ENCODE peak calls at places on chromosomes 16 and 17, in nine cellular contexts. W is activated T-helper 2 cell treated with anti-CD3 and anti-CD28 coated beads, Interferon-gamma antibody, Interleukin-2, Interleukin-4, amounts not matched to agents 10 μg/mL and 5 μg/mL and 100 μg/mL, durations not matched to agents 14 hours and 24 hours and 36 hours; R is Right ventricle myocardium superior; D is AG09319; E is C1 segment of cervical spinal cord; L is T-cell; X is left lung; Q is activated CD4-positive, alpha-beta T cell treated with anti-CD3 and anti-CD28 coated beads for 1 hour; H is body of pancreas. G is an unnamed sample.

GRCh38 chr17:50452627-50453300 is 15.9 kb downstream of the CHAD start:
- DNase-seq in W (no peak), R (no peak), D (no peak), E (no peak), L (no peak), X (no peak), Q (no peak), H (no peak), G (no peak)

GRCh38 chr17:17749921-17750320 is 68.7 kb downstream of the RAI1 start:
- DNase-seq in W (peak), R (no peak), D (no peak), E (peak), L (peak), X (no peak), Q (peak), H (peak), G (peak)

GRCh38 chr17:2302740-2303277 is 776 bp downstream of the SMG6 start:
- DNase-seq in W (no peak), R (no peak), D (no peak), E (no peak), L (no peak), X (no peak), Q (no peak), H (no peak), G (no peak)

GRCh38 chr17:63911657-63912100 is 621 bp upstream of the CSHL1 start:
- DNase-seq in W (peak), R (no peak), D (no peak), E (no peak), L (peak), X (no peak), Q (peak), H (peak), G (peak)

GRCh38 chr16:81623365-81624102 is 155.6 kb upstream of the PLCG2 start:
- DNase-seq in W (peak), R (no peak), D (no peak), E (no peak), L (peak), X (no peak), Q (peak), H (peak), G (peak)

GRCh38 chr17:32786169-32786568 is 90.8 kb downstream of the MYO1D start:
- DNase-seq in W (no peak), R (no peak), D (no peak), E (no peak), L (no peak), X (no peak), Q (no peak), H (no peak), G (no peak)

GRCh38 chr17:37742762-37743611 is 1.9 kb downstream of the HNF1B start:
- DNase-seq in W (no peak), R (no peak), D (no peak), E (no peak), L (peak), X (peak), Q (no peak), H (peak), G (no peak)

GRCh38 chr17:81426676-81427445 is 31.6 kb downstream of the BAHCC1 start:
- DNase-seq in W (no peak), R (peak), D (no peak), E (peak), L (no peak), X (no peak), Q (no peak), H (no peak), G (no peak)

GRCh38 chr17:37220609-37220953 is 155.2 kb upstream of the C17orf78 start:
- DNase-seq in W (peak), R (no peak), D (no peak), E (no peak), L (peak), X (no peak), Q (no peak), H (no peak), G (no peak)

GRCh38 chr17:50330151-50330753 is 15.7 kb upstream of the XYLT2 start:
- DNase-seq in W (no peak), R (no peak), D (no peak), E (no peak), L (no peak), X (no peak), Q (no peak), H (no peak), G (no peak)

GRCh38 chr16:89489040-89489721 is 1.2 kb downstream of the ANKRD11 start:
- DNase-seq in W (peak), R (peak), D (peak), E (peak), L (peak), X (peak), Q (peak), H (peak), G (peak)

GRCh38 chr17:40554646-40555295 is 10.5 kb downstream of the CCR7 start:
- DNase-seq in W (peak), R (no peak), D (no peak), E (no peak), L (no peak), X (no peak), Q (no peak), H (no peak), G (peak)

GRCh38 chr17:16924701-16925440 is 47.0 kb downstream of the TNFRSF13B start:
- DNase-seq in W (no peak), R (no peak), D (no peak), E (no peak), L (no peak), X (peak), Q (no peak), H (no peak), G (no peak)

GRCh38 chr17:32660496-32660895 is 173.7 kb downstream of the CDK5R1 start:
- DNase-seq in W (no peak), R (no peak), D (no peak), E (no peak), L (no peak), X (no peak), Q (no peak), H (no peak), G (no peak)

GRCh38 chr17:4899341-4900230 is at the start of gene C17orf107:
- DNase-seq in W (peak), R (peak), D (peak), E (no peak), L (peak), X (peak), Q (peak), H (peak), G (no peak)

GRCh38 chr17:39939588-39940419 is 12.3 kb downstream of the LRRC3C start:
- DNase-seq in W (peak), R (no peak), D (no peak), E (no peak), L (peak), X (no peak), Q (no peak), H (no peak), G (peak)

GRCh38 chr17:56289321-56289720 is 136.0 kb downstream of the ANKFN1 start:
- DNase-seq in W (no peak), R (no peak), D (no peak), E (no peak), L (no peak), X (no peak), Q (no peak), H (no peak), G (no peak)

GRCh38 chr17:38706625-38707298 is 1.7 kb downstream of the MLLT6 start:
- DNase-seq in W (no peak), R (no peak), D (no peak), E (no peak), L (peak), X (no peak), Q (no peak), H (no peak), G (no peak)

GRCh38 chr16:28975158-28975603 is 603 bp downstream of the SPNS1 start:
- DNase-seq in W (no peak), R (no peak), D (no peak), E (no peak), L (no peak), X (peak), Q (no peak), H (no peak), G (peak)

GRCh38 chr16:31093132-31093703 is 1.4 kb downstream of the VKORC1 start:
- DNase-seq in W (no peak), R (no peak), D (no peak), E (peak), L (no peak), X (no peak), Q (no peak), H (no peak), G (peak)

GRCh38 chr17:45261577-45262515 is at the start of gene SPATA32:
- DNase-seq in W (peak), R (peak), D (no peak), E (no peak), L (peak), X (peak), Q (peak), H (peak), G (no peak)

GRCh38 chr17:78640700-78641099 is 63.5 kb upstream of the DNAH17 start:
- DNase-seq in W (no peak), R (no peak), D (no peak), E (no peak), L (no peak), X (no peak), Q (no peak), H (no peak), G (no peak)

GRCh38 chr16:68921654-68922053 is 78.3 kb downstream of the TANGO6 start:
- DNase-seq in W (no peak), R (no peak), D (no peak), E (no peak), L (no peak), X (no peak), Q (no peak), H (no peak), G (no peak)

GRCh38 chr17:82238562-82239201 is 9.8 kb downstream of the SLC16A3 start:
- DNase-seq in W (peak), R (peak), D (no peak), E (no peak), L (peak), X (peak), Q (peak), H (no peak), G (peak)

GRCh38 chr17:58323420-58324408 is 4.9 kb downstream of the TSPOAP1 start:
- DNase-seq in W (no peak), R (peak), D (no peak), E (no peak), L (no peak), X (peak), Q (no peak), H (no peak), G (no peak)

GRCh38 chr17:18919963-18920362 is 32.0 kb upstream of the SLC5A10 start:
- DNase-seq in W (no peak), R (no peak), D (no peak), E (no peak), L (no peak), X (no peak), Q (no peak), H (no peak), G (no peak)

GRCh38 chr17:8237886-8238285 is 10.0 kb downstream of the CTC1 start:
- DNase-seq in W (no peak), R (no peak), D (no peak), E (no peak), L (no peak), X (no peak), Q (no peak), H (no peak), G (no peak)

GRCh38 chr17:33992113-33992512 is 263.0 kb upstream of the CCL2 start:
- DNase-seq in W (no peak), R (no peak), D (no peak), E (no peak), L (no peak), X (no peak), Q (no peak), H (no peak), G (no peak)

GRCh38 chr16:68792465-68793324 is 50.6 kb upstream of the TANGO6 start:
- DNase-seq in W (no peak), R (no peak), D (no peak), E (no peak), L (no peak), X (no peak), Q (no peak), H (peak), G (no peak)

GRCh38 chr17:46770818-46771600 is 47.5 kb downstream of the WNT3 start:
- DNase-seq in W (no peak), R (no peak), D (no peak), E (no peak), L (peak), X (peak), Q (no peak), H (peak), G (peak)

GRCh38 chr16:87442581-87442966 is 50.2 kb downstream of the ZCCHC14 start:
- DNase-seq in W (no peak), R (no peak), D (no peak), E (no peak), L (no peak), X (no peak), Q (no peak), H (no peak), G (no peak)

GRCh38 chr16:85238233-85238647 is 126.0 kb upstream of the CIBAR2 start:
- DNase-seq in W (no peak), R (peak), D (peak), E (peak), L (no peak), X (no peak), Q (no peak), H (no peak), G (no peak)